ENCODE peak calls at places on chromosomes 16 and 17, in seven cellular contexts. R is transverse colon; S is AG09319; C is fibroblast of the aortic adventitia; Y is nephron progenitor cell; B is CD4-positive, alpha-beta T cell; K is neural crest cell. A is an unnamed sample.

GRCh38 chr17:63476494-63476856 is 386 bp upstream of the ACE start:
- DNase-seq in R (no peak), C (no peak), S (no peak), B (peak), K (peak), Y (peak), A (peak)

GRCh38 chr17:5011928-5012327 is 14.2 kb downstream of the KIF1C start:
- DNase-seq in B (no peak), Y (no peak), C (peak), S (no peak), K (no peak), R (no peak), A (no peak)

GRCh38 chr17:16872351-16872751 is 99.6 kb downstream of the TNFRSF13B start:
- DNase-seq in B (no peak), R (no peak), K (no peak), S (no peak), C (no peak), Y (no peak), A (no peak)

GRCh38 chr16:24996301-24996700 is 18.9 kb downstream of the ARHGAP17 start:
- DNase-seq in K (no peak), R (no peak), B (no peak), Y (no peak), C (peak), S (no peak), A (no peak)

GRCh38 chr16:9075299-9076071 is 16.0 kb upstream of the HAPSTR1 start:
- DNase-seq in Y (no peak), S (no peak), R (no peak), K (no peak), C (no peak), B (no peak), A (no peak)

GRCh38 chr16:6913535-6913934 is 419.1 kb upstream of the RBFOX1 start:
- DNase-seq in Y (no peak), R (no peak), C (no peak), K (no peak), B (no peak), S (no peak), A (no peak)

GRCh38 chr16:88685156-88686061 is 898 bp downstream of the SNAI3 start:
- DNase-seq in K (no peak), S (no peak), Y (no peak), B (peak), C (peak), R (peak), A (no peak)

GRCh38 chr17:74466111-74466784 is at the start of gene CD300A:
- DNase-seq in S (no peak), Y (no peak), R (no peak), B (no peak), K (no peak), C (no peak), A (no peak)

GRCh38 chr16:5604770-5605169 is 507.2 kb upstream of the EEF2KMT start:
- DNase-seq in Y (peak), C (no peak), S (no peak), R (no peak), B (no peak), K (no peak), A (no peak)
- TF ChIP-seq CTCF in Y (peak), C (no peak), S (no peak), R (peak), B (no peak), K (peak), A (peak)

GRCh38 chr17:7262192-7263070 is at the start of gene CLDN7:
- DNase-seq in B (no peak), Y (peak), K (no peak), R (peak), S (no peak), C (no peak), A (no peak)
- TF ChIP-seq CTCF in B (no peak), Y (no peak), K (no peak), R (no peak), S (no peak), C (no peak), A (no peak)

DNA sequence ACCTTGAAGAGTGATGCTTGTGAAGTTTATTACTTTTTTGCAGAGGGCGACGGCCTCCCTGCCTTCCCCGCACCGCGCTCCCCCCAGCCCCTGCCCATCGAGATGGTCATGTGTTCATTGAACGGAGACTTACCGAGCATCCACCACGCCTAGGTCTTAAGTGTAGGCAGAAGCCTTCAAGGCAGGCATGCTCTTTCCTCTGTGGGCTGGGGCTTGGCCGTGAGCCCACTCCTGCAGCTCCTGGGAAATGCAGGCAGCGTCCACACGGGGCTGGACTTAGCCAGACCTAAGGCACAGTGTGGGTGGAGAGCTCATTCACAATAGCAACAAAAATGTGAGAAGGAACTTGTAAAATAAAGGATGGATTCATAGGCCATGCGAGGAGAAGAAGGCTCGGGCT is 19.2 kb downstream of the RNF213 start:
- DNase-seq in C (peak), Y (no peak), S (peak), K (no peak), B (no peak), R (no peak), A (no peak)
- TF ChIP-seq CTCF in C (peak), Y (no peak), S (no peak), K (no peak), B (no peak), R (no peak), A (no peak)

GRCh38 chr16:68434654-68435210 is 13.6 kb downstream of the SMPD3 start:
- DNase-seq in R (peak), S (no peak), C (no peak), Y (no peak), K (no peak), B (no peak), A (no peak)

GRCh38 chr16:68432701-68433100 is 15.6 kb downstream of the SMPD3 start:
- DNase-seq in C (no peak), B (no peak), S (no peak), K (no peak), R (no peak), Y (no peak), A (no peak)

GRCh38 chr16:68433316-68433715 is 15.0 kb downstream of the SMPD3 start:
- DNase-seq in S (no peak), R (no peak), C (no peak), Y (no peak), B (no peak), K (no peak), A (no peak)

DNA sequence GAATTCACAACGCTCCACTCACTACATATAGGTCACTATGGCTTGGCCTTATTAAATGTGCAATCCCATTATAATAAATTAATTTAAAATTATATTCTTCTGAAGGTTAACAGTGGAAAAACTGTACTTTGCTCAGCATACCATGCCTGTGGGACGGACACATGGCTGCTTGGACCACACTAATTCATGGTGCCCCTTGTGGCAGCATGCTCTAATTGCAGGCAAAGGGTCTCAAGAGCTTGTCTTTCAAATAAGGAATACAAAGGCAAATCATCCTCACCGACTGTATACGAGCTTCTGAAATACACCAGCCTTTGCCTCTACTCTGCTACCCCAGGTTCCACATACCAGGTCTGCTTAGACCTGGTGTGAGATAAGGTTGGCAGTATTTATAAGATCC is 11.7 kb downstream of the SMPD3 start:
- DNase-seq in B (no peak), C (no peak), Y (no peak), R (no peak), S (no peak), K (no peak), A (peak)
- TF ChIP-seq CTCF in B (no peak), C (no peak), Y (peak), R (peak), S (no peak), K (peak), A (peak)

DNA sequence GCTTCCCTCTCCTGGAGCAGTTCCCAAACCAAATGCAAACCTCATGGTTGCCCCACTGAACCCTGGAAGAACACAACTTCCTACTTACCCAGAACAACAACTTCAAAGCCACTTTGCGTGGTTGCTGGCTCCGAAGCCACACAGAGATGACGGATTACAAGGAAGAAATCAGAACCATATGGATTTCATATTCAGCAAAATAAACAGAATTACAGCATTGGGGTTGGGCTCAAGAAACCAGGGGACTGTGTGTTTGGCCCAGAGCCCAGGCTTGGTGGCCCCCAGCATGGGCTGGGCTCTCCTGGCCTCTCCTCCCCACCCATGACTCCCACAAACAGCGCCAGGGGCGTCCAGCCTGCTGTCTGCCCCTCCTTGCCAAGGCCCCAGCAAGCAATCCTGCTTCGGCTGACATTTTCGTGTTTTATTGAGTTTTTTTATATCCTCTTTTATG is 137.2 kb downstream of the GAS7 start:
- DNase-seq in K (no peak), C (peak), Y (no peak), S (peak), B (no peak), R (no peak), A (no peak)
- TF ChIP-seq CTCF in K (no peak), C (no peak), Y (no peak), S (no peak), B (no peak), R (no peak), A (no peak)

GRCh38 chr16:2512920-2513404 is 790 bp upstream of the ATP6V0C start:
- DNase-seq in Y (no peak), S (no peak), K (no peak), C (no peak), R (no peak), B (peak), A (peak)
- TF ChIP-seq CTCF in Y (no peak), S (no peak), K (peak), C (no peak), R (no peak), B (no peak), A (no peak)

GRCh38 chr17:42276359-42276608 is at the start of gene STAT5B:
- DNase-seq in C (peak), Y (peak), B (peak), K (peak), S (no peak), R (peak), A (peak)

GRCh38 chr17:42274273-42274542 is 2.0 kb downstream of the STAT5B start:
- DNase-seq in R (no peak), C (no peak), Y (no peak), B (no peak), K (no peak), S (no peak), A (no peak)

GRCh38 chr17:42274812-42275526 is 1.2 kb downstream of the STAT5B start:
- DNase-seq in B (no peak), K (no peak), R (no peak), C (peak), Y (no peak), S (no peak), A (no peak)

GRCh38 chr17:42276609-42277341 is 584 bp upstream of the STAT5B start:
- DNase-seq in B (peak), K (peak), R (peak), C (peak), Y (peak), S (peak), A (peak)

DNA sequence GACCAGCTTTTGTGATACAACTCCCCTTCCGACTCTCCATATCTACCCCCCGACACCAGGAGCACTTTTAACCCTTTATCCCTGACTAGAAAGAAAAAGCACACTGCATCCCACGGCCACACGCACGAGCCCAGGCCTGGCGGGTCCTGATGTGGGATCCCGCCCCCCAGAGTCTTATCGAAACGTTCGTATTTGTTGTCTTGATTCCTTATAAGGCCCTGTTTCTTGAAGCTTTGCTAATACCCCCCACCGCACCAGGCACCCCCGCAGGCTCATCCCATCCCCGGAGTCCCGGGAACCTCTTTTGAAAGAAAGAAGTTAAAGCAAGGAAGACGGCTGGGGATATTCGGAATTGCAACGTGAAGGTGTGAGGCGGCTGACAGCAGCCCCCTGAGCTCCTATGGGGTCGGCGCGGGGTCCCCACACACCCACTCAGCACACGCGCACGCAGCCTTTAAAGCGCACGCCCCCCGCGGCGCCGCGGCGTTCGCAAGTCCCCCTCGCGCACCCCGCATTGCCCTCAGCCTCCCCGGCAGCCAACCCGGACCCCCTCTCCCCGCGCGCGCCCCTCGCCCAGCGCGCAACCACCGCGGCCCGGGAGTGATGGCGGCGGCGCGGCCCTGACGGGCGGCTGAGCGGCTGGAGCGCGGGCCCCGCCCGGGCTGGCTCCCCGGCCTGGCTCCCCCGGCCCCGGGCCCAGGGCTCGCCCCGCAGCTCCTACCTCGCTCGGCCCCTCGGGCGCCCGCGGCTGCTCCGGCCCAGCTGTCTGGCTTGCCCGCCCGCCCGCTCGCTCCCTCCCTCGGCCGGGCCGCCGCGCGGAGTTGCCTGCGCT is 448 bp downstream of the STAT5B start:
- DNase-seq in R (peak), K (peak), Y (no peak), C (no peak), S (no peak), B (peak), A (no peak)
- TF ChIP-seq CTCF in R (no peak), K (no peak), Y (no peak), C (no peak), S (no peak), B (no peak), A (no peak)

DNA sequence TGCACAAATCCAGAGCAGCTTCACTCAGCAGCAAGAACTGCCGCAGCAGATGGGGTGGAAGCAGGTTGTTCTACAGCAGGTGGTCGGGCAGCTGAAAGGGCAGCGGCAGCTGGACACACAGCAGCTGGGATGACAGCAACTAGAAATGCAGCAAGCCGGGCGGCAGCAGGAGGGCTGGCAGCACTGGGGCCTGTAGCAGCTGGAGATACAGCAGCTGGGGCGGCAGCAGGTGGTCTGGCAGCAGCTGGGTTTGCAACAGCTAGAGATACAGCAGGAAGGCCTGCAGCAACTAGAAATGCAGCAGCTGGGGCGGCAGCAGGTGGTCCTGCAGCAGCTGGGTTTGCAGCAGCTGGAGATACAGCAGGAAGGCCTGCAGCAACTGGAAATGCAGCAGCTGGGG is 460 bp downstream of the KRTAP4-3 start:
- DNase-seq in K (no peak), S (no peak), C (no peak), B (no peak), R (no peak), Y (no peak), A (peak)
- TF ChIP-seq CTCF in K (no peak), S (no peak), C (no peak), B (no peak), R (no peak), Y (no peak), A (no peak)

GRCh38 chr16:67282447-67282805 is 3.1 kb downstream of the PLEKHG4 start:
- DNase-seq in B (no peak), R (no peak), S (no peak), C (no peak), Y (no peak), K (no peak), A (no peak)

GRCh38 chr16:67283039-67283825 is 3.9 kb downstream of the PLEKHG4 start:
- DNase-seq in S (no peak), K (no peak), B (no peak), R (no peak), C (no peak), Y (no peak), A (no peak)

GRCh38 chr16:67283826-67284555 is 4.7 kb downstream of the PLEKHG4 start:
- DNase-seq in R (no peak), K (no peak), C (no peak), Y (no peak), S (no peak), B (no peak), A (no peak)

GRCh38 chr16:67286441-67287235 is 7.3 kb downstream of the PLEKHG4 start:
- DNase-seq in S (no peak), Y (no peak), K (no peak), C (no peak), R (no peak), B (no peak), A (no peak)

GRCh38 chr16:67284699-67285646 is 5.6 kb downstream of the PLEKHG4 start:
- DNase-seq in Y (peak), C (no peak), K (peak), R (peak), B (no peak), S (no peak), A (peak)
- TF ChIP-seq CTCF in Y (peak), C (peak), K (peak), R (peak), B (no peak), S (peak), A (no peak)

A was measured in glutamatergic neuron.